ENCODE peak calls at places on chromosomes 16 and 17, in nine cellular contexts. Y is WERI-Rb-1; B is mammary epithelial cell; R is gastrocnemius medialis; C is A673; Z is brain microvascular endothelial cell; K is CD8-positive, alpha-beta memory T cell; L is heart left ventricle; N is prostate gland. G is an unnamed sample.

GRCh38 chr16:77971306-77972131 is 50.8 kb upstream of the CLEC3A start:
- DNase-seq in Y (peak; percentile 83), B (peak; percentile 42), R (peak; percentile 31), C (peak; percentile 72), Z (peak; percentile 55), K (peak; percentile 77), L (peak; percentile 82), N (peak; percentile 78), G (peak; percentile 72)

GRCh38 chr17:75877752-75878173 is 618 bp downstream of the TRIM47 start:
- DNase-seq in Y (peak; percentile 84), B (peak; percentile 76), R (peak; percentile 60), C (peak; percentile 78), Z (peak; percentile 33), K (peak; percentile 79), L (peak; percentile 83), N (peak; percentile 58), G (peak; percentile 92)

GRCh38 chr17:45334231-45334630 is 17.4 kb upstream of the MAP3K14 start:
- DNase-seq in Y (no peak), B (no peak), R (no peak), C (peak; percentile 39), Z (no peak), K (no peak), L (no peak), N (no peak), G (no peak)

GRCh38 chr16:85718682-85719081 is 29.9 kb upstream of the GINS2 start:
- DNase-seq in Y (no peak), B (no peak), R (no peak), C (peak; percentile 29), Z (no peak), K (no peak), L (no peak), N (no peak), G (peak; percentile 90)

GRCh38 chr17:15782809-15783208 is 50.7 kb downstream of the TBC1D26 start:
- DNase-seq in Y (no peak), B (no peak), R (peak; percentile 21), C (peak; percentile 42), Z (peak; percentile 33), K (no peak), L (peak; percentile 73), N (no peak), G (peak; percentile 38)

GRCh38 chr16:1917056-1917664 is 1.1 kb downstream of the HS3ST6 start:
- DNase-seq in Y (no peak), B (no peak), R (no peak), C (no peak), Z (no peak), K (no peak), L (no peak), N (no peak), G (peak; percentile 62)

GRCh38 chr16:77043076-77043475 is 147.9 kb upstream of the MON1B start:
- DNase-seq in Y (no peak), B (peak; percentile 1), R (no peak), C (peak; percentile 21), Z (peak; percentile 5), K (no peak), L (no peak), N (no peak), G (peak; percentile 17)

GRCh38 chr16:10252155-10252554 is 69.9 kb upstream of the GRIN2A start:
- DNase-seq in Y (peak; percentile 75), B (no peak), R (no peak), C (no peak), Z (no peak), K (no peak), L (no peak), N (no peak), G (no peak)

GRCh38 chr17:1529863-1530262 is 13.5 kb upstream of the INPP5K start:
- DNase-seq in Y (no peak), B (no peak), R (no peak), C (no peak), Z (no peak), K (no peak), L (no peak), N (no peak), G (no peak)

GRCh38 chr16:55323637-55324490 is at the start of gene IRX6:
- DNase-seq in Y (peak; percentile 80), B (peak; percentile 37), R (peak; percentile 66), C (peak; percentile 47), Z (no peak), K (no peak), L (peak; percentile 86), N (no peak), G (peak; percentile 91)

GRCh38 chr17:17479209-17479608 is 2.4 kb downstream of the MED9 start:
- DNase-seq in Y (no peak), B (no peak), R (no peak), C (no peak), Z (no peak), K (no peak), L (no peak), N (no peak), G (no peak)

GRCh38 chr16:80693553-80693952 is 110.8 kb downstream of the CDYL2 start:
- DNase-seq in Y (no peak), B (no peak), R (no peak), C (no peak), Z (no peak), K (no peak), L (no peak), N (no peak), G (no peak)

GRCh38 chr17:57305329-57305728 is 49.0 kb downstream of the MSI2 start:
- DNase-seq in Y (no peak), B (no peak), R (no peak), C (no peak), Z (no peak), K (no peak), L (no peak), N (no peak), G (no peak)

GRCh38 chr16:30958164-30959083 is 870 bp downstream of the SETD1A start:
- DNase-seq in Y (peak; percentile 65), B (peak; percentile 40), R (peak; percentile 52), C (no peak), Z (no peak), K (no peak), L (peak; percentile 71), N (no peak), G (peak; percentile 98)

GRCh38 chr16:67150833-67151396 is at the start of gene B3GNT9:
- DNase-seq in Y (peak; percentile 69), B (no peak), R (no peak), C (peak; percentile 88), Z (peak; percentile 43), K (no peak), L (peak; percentile 87), N (peak; percentile 72), G (peak; percentile 94)

GRCh38 chr17:82949361-82949760 is 109.5 kb upstream of the ZNF750 start:
- DNase-seq in Y (no peak), B (no peak), R (no peak), C (no peak), Z (no peak), K (peak; percentile 18), L (no peak), N (no peak), G (no peak)

GRCh38 chr17:56114469-56114868 is 38.8 kb upstream of the ANKFN1 start:
- DNase-seq in Y (no peak), B (no peak), R (no peak), C (no peak), Z (no peak), K (no peak), L (no peak), N (no peak), G (no peak)
- H3K36me3 ChIP-seq in Y (no peaks in the 10 kb centered on the region), B (no peaks in the 10 kb centered on the region), R (no peaks in the 10 kb centered on the region), C (no peaks in the 10 kb centered on the region), Z (no peaks in the 10 kb centered on the region), K (no peaks in the 10 kb centered on the region), L (no peaks in the 10 kb centered on the region), N (no peaks in the 10 kb centered on the region), G (no peaks in the 10 kb centered on the region)

GRCh38 chr17:49132317-49132698 is 261 bp upstream of the B4GALNT2 start:
- DNase-seq in Y (no peak), B (no peak), R (no peak), C (no peak), Z (no peak), K (no peak), L (no peak), N (no peak), G (no peak)
- H3K4me3 ChIP-seq in Y (no peak overlapping the region), B (peak overlapping the region; percentile 49), R (peak overlapping the region; percentile 26), C (peak overlapping the region; percentile 45), Z (peak overlapping the region; percentile 50), K (no peak overlapping the region), L (peak overlapping the region; percentile 5), N (peak overlapping the region; percentile 24), G (peak overlapping the region; percentile 48)

DNA sequence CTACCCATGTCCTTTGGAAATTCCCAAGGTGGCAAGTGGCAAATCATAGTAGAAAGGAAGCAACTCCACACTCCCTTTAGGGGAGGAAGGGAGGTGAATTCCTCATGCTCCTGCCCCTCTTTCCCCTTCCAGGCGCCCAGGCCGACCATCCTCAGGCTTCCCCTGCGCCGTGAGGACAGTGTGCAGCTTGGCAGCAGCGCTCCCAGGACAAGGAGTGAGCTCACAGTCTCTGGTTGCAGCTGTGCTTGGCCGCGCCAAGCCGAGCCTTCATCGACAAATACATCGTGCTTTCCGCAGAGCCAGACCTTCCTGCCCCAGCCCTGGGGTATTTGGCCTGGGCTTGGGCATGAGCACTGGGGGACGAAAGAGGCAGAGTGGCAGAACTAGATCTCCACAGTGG is 112.6 kb downstream of the ENGASE start:
- DNase-seq in Y (no peak), B (no peak), R (no peak), C (no peak), Z (no peak), K (no peak), L (no peak), N (no peak), G (no peak)
- H3K27me3 ChIP-seq in Y (no peaks in the 10 kb centered on the region), B (peaks cover 17% of the 10 kb centered on the region), R (peaks cover 51% of the 10 kb centered on the region), C (peaks cover 95% of the 10 kb centered on the region), Z (peaks cover 48% of the 10 kb centered on the region), K (peaks cover 4% of the 10 kb centered on the region), L (peaks cover 46% of the 10 kb centered on the region), N (peaks cover 44% of the 10 kb centered on the region), G (peaks cover 22% of the 10 kb centered on the region)

DNA sequence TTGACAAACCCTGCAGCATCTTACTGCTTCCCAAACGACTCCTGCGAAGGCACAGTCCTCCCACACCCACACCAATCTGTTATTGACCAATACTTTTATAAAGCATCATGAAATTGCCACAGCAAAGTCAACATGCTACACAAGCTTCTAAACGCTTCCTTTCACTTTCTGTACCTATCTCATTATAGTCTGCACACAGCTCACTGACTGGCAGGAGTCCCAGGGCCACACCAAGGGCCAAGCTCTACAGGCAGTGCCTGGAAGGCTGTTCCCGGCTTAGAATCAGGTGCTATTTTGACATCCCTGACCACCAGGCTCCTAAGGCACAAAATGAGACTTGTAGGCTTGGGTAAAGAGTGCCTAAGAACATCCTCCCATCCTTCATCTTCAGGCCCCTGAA is 39.5 kb downstream of the USP7 start:
- DNase-seq in Y (no peak), B (no peak), R (peak; percentile 59), C (no peak), Z (no peak), K (no peak), L (peak; percentile 72), N (peak; percentile 60), G (no peak)
- H3K36me3 ChIP-seq in Y (peaks cover 77% of the 10 kb centered on the region), B (peaks cover 14% of the 10 kb centered on the region), R (peaks cover 51% of the 10 kb centered on the region), C (peaks cover 51% of the 10 kb centered on the region), Z (peaks cover 33% of the 10 kb centered on the region), K (peaks cover 54% of the 10 kb centered on the region), L (no peaks in the 10 kb centered on the region), N (no peaks in the 10 kb centered on the region), G (peaks cover 27% of the 10 kb centered on the region)

GRCh38 chr16:3282103-3282746 is 1.1 kb upstream of the ZNF263 start:
- DNase-seq in Y (peak; percentile 84), B (no peak), R (no peak), C (peak; percentile 81), Z (peak; percentile 61), K (no peak), L (no peak), N (no peak), G (no peak)
- H3K4me3 ChIP-seq in Y (peak overlapping the region; percentile 75), B (peak overlapping the region; percentile 86), R (peak overlapping the region; percentile 86), C (peak overlapping the region; percentile 71), Z (peak overlapping the region; percentile 89), K (peak overlapping the region; percentile 91), L (peak overlapping the region; percentile 75), N (peak overlapping the region; percentile 94), G (peak overlapping the region; percentile 90)